ENCODE peak calls at places on chromosomes 3 and 15, in seven cellular contexts. L is esophagus muscularis mucosa, O is H54, H is GM12892, K is upper lobe of left lung, S is GM12891, Y is heart left ventricle. D is an unnamed sample.

GRCh38 chr15:76309561-76310330 is 1.5 kb downstream of the ETFA start:
- DNase-seq in L (no peak), O (no peak), H (no peak), K (no peak), S (no peak), Y (no peak), D (no peak)

GRCh38 chr3:108744762-108745161 is 12.4 kb downstream of the RETNLB start:
- DNase-seq in L (no peak), O (no peak), H (no peak), K (no peak), S (no peak), Y (no peak), D (no peak)

GRCh38 chr15:82750831-82751181 is 41.1 kb upstream of the AP3B2 start:
- DNase-seq in L (no peak), O (no peak), H (no peak), K (peak; percentile 25), S (no peak), Y (no peak), D (no peak)

GRCh38 chr3:99128740-99129505 is 227.4 kb upstream of the DCBLD2 start:
- DNase-seq in L (no peak), O (peak; percentile 33), H (no peak), K (no peak), S (no peak), Y (no peak), D (no peak)

GRCh38 chr15:81113861-81114261 is 20.2 kb upstream of the CFAP161 start:
- DNase-seq in L (no peak), O (no peak), H (no peak), K (no peak), S (no peak), Y (no peak), D (no peak)

GRCh38 chr3:190701096-190701532 is 161.4 kb downstream of the GMNC start:
- DNase-seq in L (no peak), O (no peak), H (no peak), K (peak; percentile 56), S (no peak), Y (peak; percentile 43), D (peak; percentile 65)

GRCh38 chr3:197234947-197235914 is 63.2 kb downstream of the DLG1 start:
- DNase-seq in L (no peak), O (no peak), H (no peak), K (no peak), S (no peak), Y (no peak), D (no peak)

GRCh38 chr3:126305427-126305826 is 51.8 kb downstream of the KLF15 start:
- DNase-seq in L (no peak), O (no peak), H (no peak), K (no peak), S (no peak), Y (no peak), D (no peak)

DNA sequence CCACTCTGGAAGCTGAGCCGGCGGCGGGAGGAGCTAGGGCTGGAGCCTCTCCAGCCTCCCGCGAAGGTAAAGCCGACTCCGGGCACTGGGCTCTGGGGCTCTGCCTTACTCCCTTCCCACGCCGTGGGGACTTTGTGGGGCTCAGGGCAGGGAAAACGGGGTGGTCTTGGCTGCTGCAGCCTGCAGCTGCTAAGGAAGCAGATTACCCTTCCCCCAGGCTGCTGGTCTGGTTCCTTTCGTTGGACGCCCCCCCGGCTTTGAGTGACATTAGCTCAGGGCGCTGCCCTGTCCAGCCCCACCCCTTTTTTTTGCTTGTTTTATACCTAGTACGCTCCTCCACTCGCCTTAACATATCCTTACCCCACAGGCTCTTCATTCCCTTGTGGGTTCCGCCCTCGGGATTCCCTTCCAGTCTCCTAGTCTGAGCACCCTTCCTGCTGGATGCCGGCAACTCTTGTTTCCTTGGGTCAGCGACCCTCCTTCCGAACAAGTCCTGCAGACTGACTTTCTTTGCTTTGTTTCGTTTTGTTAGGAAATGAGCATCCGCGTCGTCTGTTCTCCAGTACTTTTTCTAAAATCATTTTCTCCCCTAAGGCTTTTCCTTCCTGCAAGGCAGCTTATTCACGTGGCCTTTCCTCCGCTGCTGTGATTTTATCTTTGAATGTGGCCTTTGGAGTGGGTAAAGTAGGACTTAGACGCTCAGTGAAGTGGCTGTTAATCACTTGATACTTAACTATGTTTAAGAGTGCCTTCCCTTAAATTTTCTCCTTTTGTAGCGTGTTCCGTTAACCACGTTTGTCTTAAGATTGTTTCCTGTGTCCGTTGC is 606 bp downstream of the DNAJC13 start:
- DNase-seq in L (no peak), O (peak; percentile 35), H (peak; percentile 27), K (peak; percentile 65), S (peak; percentile 11), Y (peak; percentile 65), D (peak; percentile 49)
- TF ChIP-seq POLR2A in L (no peak), O (peak; percentile 47), H (peak; percentile 37), K (no peak), S (peak; percentile 56), Y (no peak), D (no peak)

DNA sequence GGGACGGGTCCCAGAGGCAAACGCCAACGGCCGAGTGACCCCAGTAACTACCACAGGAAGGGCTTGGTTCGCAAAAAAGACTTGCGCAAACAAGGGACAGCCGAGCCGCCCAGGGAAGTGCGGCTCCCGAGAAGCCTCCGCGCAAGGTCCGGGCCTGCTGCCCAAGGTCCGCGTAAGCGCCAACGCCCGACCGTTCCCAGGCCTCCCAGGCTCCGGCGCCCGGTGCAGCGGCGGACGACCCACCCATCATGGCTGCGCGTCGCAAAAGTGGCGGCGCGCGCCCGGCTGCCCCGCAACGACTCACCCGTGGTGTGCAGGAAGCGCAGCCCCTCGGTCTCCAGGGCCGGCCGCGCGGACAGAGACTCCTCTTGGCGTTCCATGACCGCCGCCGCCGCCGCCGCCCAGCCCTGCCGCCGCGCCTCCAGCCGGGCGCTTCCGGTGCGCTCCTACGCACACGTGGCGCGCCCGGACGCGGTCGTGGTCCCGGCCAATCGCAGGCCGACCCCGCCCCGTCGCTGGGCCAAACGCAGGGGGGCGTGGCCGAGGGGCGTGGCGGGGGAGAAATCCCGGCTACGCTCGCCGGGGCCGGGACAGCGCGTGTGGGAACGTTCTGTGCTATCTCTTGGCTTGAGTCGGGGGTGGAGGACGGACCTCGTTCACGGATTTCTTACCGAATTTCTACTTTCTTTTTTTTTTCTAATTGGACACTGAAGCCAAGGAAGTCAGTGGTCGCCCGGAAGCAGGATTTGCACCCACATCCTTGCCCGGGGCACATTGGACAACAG is at the start of gene SELENOS:
- DNase-seq in L (peak; percentile 95), O (peak; percentile 69), H (peak; percentile 85), K (peak; percentile 92), S (peak; percentile 86), Y (peak; percentile 95), D (peak; percentile 95)
- TF ChIP-seq POLR2A in L (peak; percentile 85), O (peak; percentile 60), H (peak; percentile 53), K (peak; percentile 84), S (no peak), Y (peak; percentile 98), D (no peak)

DNA sequence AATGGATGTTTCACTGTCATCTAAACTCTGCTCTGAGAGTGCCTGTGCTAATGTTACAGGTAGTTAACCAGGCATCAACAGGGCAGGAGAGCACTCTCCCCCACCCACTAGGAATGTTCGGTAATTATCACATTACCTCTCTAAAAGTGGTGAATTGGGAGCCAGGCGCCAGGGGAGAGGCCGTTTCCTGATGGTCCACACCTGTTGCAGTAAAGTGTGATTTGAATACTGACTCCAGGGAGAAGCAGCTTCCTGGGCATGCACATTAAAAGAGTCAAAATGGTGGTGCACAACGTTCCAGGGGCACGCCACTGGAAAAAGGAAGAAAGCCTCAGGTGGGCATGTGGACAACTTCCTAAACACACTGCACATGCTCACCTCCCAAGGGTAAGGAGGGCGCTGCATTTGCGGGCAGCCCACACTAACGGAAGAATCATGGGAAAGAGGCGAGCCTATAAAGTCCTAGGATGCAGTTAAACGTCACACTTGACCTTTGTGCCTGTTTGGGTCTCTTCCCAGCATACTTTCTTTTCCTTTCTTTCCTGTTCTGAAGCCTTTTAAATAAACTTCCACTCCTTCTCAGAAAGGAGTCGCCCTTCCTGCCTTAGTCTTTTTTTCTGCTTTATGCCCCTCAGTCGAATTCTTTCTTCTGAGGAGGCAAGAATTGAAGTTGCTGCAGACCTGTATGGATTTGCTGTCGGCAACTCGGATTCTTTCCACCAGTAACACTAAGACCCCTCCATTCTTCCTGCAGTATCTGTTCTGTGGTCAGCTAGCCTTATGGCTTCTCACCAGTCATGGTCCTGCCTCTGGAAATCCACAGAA is 28.9 kb upstream of the GPD1L start:
- DNase-seq in L (no peak), O (no peak), H (no peak), K (no peak), S (no peak), Y (no peak), D (no peak)
- TF ChIP-seq POLR2A in L (no peak), O (no peak), H (no peak), K (no peak), S (no peak), Y (no peak), D (no peak)

DNA sequence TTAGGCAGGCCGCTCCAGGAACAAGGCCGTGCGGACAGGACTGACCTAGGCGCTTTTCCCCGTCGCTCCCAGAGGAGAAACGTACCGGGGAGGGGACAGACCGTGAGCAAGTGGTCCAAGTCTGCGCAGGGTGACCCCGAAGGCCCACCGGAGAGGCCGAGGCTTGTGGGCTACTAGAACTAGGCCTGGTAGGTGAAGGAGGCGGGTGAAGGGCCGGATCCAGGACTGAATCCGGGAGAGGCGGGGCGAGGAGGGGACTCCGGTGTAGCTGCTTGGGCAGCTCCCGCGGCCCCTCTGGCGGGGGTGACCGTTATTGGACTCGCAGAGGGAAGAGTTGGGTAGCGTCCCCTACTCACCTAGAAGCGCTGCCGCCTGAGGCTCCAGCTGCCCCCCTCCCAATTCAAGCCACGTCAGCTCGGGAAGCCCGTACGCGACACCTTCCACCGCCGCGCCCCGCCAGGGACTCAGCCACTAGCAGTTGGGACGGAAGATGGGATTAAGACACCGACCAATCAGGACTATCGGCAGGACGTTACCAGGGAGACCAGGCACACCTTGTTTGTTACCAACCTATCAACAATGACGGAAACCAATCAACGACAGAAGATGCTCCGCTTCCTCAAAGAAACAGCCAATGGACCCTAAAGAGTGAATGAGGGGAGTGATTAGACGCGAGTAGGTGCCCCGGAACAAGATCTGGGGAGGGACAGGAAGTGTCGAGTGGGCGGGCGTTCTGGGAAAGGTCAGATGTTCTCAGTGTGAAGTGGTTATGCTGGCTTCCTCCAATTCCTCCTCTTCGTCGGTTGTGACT is at the start of gene GOLGB1:
- DNase-seq in L (peak; percentile 98), O (peak; percentile 74), H (peak; percentile 77), K (peak; percentile 98), S (peak; percentile 72), Y (peak; percentile 96), D (peak; percentile 93)
- TF ChIP-seq POLR2A in L (peak; percentile 95), O (peak; percentile 96), H (peak; percentile 100), K (peak; percentile 99), S (peak; percentile 97), Y (peak; percentile 99), D (no peak)

DNA sequence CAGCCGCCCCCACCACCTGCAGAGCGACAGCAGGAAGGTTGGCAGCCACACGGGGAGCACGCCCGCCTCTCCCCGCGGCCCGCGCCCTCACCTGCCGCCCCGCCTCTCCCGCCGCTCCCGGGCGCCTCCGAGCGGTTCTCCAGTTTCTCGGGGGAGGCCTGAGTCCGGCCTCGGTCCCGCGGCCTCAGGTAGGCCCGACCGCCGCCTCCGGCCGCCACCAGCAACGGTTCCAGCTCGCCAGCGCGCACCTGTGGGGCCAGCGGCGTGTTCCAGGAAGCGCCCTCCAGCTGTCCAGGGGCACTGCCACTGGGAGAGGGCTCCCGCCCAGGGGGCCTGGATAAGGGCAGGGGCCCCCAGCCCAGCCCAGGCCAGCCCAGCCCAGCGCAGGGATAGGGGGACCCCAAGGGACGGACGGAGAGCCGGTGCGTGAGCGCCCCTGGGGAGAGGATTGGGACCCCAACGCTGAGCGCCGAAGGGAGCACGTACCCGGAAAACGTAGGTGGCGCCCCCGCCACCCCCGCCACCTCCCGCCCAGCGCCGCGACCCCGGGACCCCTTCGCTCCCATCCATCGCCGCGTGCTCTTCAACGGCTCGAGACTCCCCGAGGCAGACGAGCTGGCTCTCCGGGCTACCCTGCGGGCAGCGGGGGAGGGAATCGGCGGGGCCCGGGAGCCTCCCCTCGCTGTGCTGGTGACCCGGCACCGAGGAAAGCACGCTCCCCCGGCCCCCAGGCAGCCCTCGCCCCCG is 2.1 kb downstream of the LTK start:
- DNase-seq in L (no peak), O (no peak), H (no peak), K (no peak), S (no peak), Y (no peak), D (peak; percentile 60)
- TF ChIP-seq POLR2A in L (no peak), O (no peak), H (no peak), K (no peak), S (no peak), Y (no peak), D (no peak)

D was measured in stomach.